ENCODE peak calls at places on chromosomes 2 and 18, in six cellular contexts. U, O, H, Q, N and A are unnamed samples.

GRCh38 chr2:168796583-168797285 is 5.7 kb upstream of the NOSTRIN start:
- DNase-seq in Q (peak), H (no peak), N (no peak), U (no peak), O (no peak), A (no peak)

GRCh38 chr18:22420649-22421048 is 2.9 kb upstream of the CTAGE1 start:
- DNase-seq in N (no peak), O (no peak), U (no peak), Q (no peak), H (no peak), A (no peak)

GRCh38 chr2:145751634-145752033 is 1231.7 kb upstream of the ZEB2 start:
- DNase-seq in U (no peak), Q (peak), H (no peak), N (peak), O (no peak), A (peak)

GRCh38 chr2:169509230-169509917 is at the start of gene KLHL41:
- DNase-seq in H (no peak), O (no peak), Q (peak), N (peak), U (no peak), A (no peak)

GRCh38 chr2:183678908-183679307 is 554.7 kb downstream of the NUP35 start:
- DNase-seq in N (no peak), Q (no peak), U (no peak), H (no peak), O (no peak), A (no peak)

GRCh38 chr2:48016620-48017019 is 110.3 kb upstream of the FBXO11 start:
- DNase-seq in H (no peak), U (no peak), O (no peak), Q (peak), N (no peak), A (no peak)

GRCh38 chr18:34942975-34943374 is 98.2 kb upstream of the MAPRE2 start:
- DNase-seq in Q (no peak), N (no peak), O (no peak), U (no peak), H (no peak), A (no peak)

GRCh38 chr18:48797841-48798255 is 152.9 kb downstream of the SMAD7 start:
- DNase-seq in U (no peak), H (peak), O (no peak), N (no peak), Q (no peak), A (no peak)

GRCh38 chr2:9317559-9317958 is 105.8 kb downstream of the ITGB1BP1 start:
- DNase-seq in H (no peak), U (no peak), N (no peak), Q (no peak), O (no peak), A (no peak)

GRCh38 chr2:27871805-27872204 is 18.4 kb downstream of the RBKS start:
- DNase-seq in H (no peak), N (no peak), O (no peak), Q (no peak), U (no peak), A (no peak)

GRCh38 chr2:72837171-72837570 is 11.3 kb upstream of the EXOC6B start:
- DNase-seq in O (no peak), U (no peak), H (no peak), N (peak), Q (peak), A (no peak)

GRCh38 chr18:11767935-11768334 is 78.9 kb downstream of the GNAL start:
- DNase-seq in O (no peak), N (peak), Q (peak), H (no peak), U (peak), A (no peak)

GRCh38 chr2:27123302-27124150 is at the start of gene ABHD1:
- DNase-seq in Q (no peak), U (no peak), H (peak), O (peak), N (peak), A (no peak)

GRCh38 chr2:209471037-209471436 is 47.2 kb downstream of the MAP2 start:
- DNase-seq in O (no peak), Q (peak), H (no peak), N (peak), U (no peak), A (peak)

GRCh38 chr2:229686122-229686919 is 28.0 kb downstream of the DNER start:
- DNase-seq in U (peak), N (no peak), H (no peak), O (no peak), Q (peak), A (no peak)

GRCh38 chr18:22032392-22032961 is 136.9 kb upstream of the GATA6 start:
- DNase-seq in N (peak), U (no peak), O (no peak), H (no peak), Q (peak), A (peak)

GRCh38 chr2:110903548-110903947 is 171.2 kb downstream of the ACOXL start:
- DNase-seq in N (no peak), O (no peak), Q (no peak), U (no peak), H (peak), A (no peak)

GRCh38 chr2:110910404-110910803 is 178.0 kb downstream of the ACOXL start:
- DNase-seq in U (no peak), Q (no peak), O (no peak), H (no peak), N (no peak), A (no peak)

GRCh38 chr2:110906613-110907365 is 174.4 kb downstream of the ACOXL start:
- DNase-seq in U (peak), Q (no peak), O (no peak), N (no peak), H (no peak), A (no peak)

GRCh38 chr2:110904410-110905148 is 172.2 kb downstream of the ACOXL start:
- DNase-seq in N (no peak), H (no peak), O (no peak), U (peak), Q (no peak), A (no peak)
- H3K4me3 ChIP-seq in N (no peak), H (no peak), O (no peak), U (no peak), Q (no peak), A (no peak)

DNA sequence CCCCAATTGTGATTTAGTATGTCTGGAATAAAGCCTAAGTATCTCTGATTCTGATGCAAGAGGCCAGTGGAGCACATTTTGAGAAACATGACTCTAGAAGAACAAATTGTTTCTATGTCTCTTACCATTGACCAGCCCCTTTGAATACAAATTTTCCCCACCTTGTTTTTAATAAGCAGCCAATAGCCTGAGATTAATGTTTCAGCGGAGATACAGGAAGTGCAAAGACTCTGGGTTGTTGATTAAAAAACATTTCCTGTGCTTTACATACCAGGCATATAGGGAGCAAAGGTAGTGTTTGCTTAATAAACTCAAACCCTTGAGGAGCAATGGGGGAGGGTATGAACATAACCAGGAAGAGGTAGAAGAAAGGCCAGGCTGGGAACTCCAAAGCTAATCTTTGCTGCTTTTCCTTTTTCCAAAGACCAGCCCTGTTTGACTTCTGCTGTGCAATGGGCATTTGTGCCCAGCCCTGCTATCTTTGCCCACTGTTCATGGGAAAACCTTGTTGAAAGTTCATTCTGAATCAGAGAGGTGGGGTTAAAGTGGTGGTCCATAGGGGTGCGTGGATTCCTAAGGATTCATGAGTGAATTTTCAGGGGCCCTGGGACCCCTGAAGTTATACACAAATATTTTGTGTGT is 29.3 kb downstream of the UPP2 start:
- DNase-seq in H (no peak), O (no peak), Q (peak), U (no peak), N (no peak), A (peak)
- H3K4me3 ChIP-seq in H (no peak), O (no peak), Q (no peak), U (no peak), N (no peak), A (no peak)

GRCh38 chr18:55419939-55420664 is 167.9 kb downstream of the TCF4 start:
- DNase-seq in H (no peak), U (no peak), N (peak), Q (no peak), O (no peak), A (no peak)
- H3K4me3 ChIP-seq in H (no peak), U (peak), N (peak), Q (no peak), O (no peak), A (no peak)

DNA sequence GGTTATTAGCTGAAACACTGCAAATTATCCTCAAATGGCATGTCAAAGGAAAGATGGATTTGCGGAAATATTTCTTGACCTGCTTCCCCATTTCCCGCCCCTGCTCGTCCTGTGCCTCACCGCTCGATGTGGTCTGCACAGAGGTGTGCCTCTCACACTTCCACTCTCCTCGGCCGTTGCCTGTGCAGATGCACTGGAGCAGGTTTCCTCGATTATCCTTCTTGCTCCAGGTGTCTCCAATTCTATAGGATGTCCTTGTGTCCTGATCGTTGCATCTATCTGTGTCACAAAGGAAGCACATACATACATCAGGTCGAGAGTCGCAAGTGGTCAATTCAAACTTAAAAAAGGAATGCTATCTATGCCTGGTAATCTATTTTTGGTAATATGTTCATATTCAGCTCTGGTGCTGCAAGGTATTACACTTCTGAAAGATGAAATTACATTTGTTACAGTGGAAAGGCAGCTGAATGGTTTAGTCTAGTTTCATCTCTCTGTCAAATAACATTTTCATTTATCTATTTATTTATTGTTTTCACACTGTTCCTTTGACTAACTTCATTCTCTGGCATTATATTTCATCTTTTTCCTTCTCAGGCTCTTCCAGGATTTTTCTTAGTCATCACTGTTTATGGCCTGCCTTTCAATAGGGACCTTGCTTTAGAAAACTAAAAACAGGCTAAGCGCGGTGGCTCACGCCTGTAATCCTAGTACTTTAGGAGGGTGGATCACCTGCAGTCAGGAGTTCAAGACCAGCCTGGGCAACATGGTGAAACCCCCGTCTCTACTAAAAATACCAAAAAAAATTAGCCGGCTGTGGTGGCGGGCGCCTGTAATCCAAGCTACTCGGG is 7.6 kb downstream of the FN1 start:
- DNase-seq in H (no peak), O (no peak), N (peak), U (no peak), Q (peak), A (no peak)
- H3K4me3 ChIP-seq in H (no peak), O (no peak), N (no peak), U (no peak), Q (peak), A (no peak)

GRCh38 chr2:216002693-216003092 is 10.7 kb downstream of the MREG start:
- DNase-seq in O (no peak), N (no peak), Q (no peak), H (no peak), U (no peak), A (no peak)

GRCh38 chr2:216004408-216005283 is 8.7 kb downstream of the MREG start:
- DNase-seq in H (no peak), N (no peak), O (no peak), U (no peak), Q (no peak), A (no peak)

GRCh38 chr2:216002274-216002673 is 11.1 kb downstream of the MREG start:
- DNase-seq in U (no peak), N (no peak), O (no peak), Q (no peak), H (no peak), A (no peak)

GRCh38 chr2:216001612-216002215 is 11.6 kb downstream of the MREG start:
- DNase-seq in Q (no peak), O (no peak), N (no peak), U (no peak), H (no peak), A (no peak)

DNA sequence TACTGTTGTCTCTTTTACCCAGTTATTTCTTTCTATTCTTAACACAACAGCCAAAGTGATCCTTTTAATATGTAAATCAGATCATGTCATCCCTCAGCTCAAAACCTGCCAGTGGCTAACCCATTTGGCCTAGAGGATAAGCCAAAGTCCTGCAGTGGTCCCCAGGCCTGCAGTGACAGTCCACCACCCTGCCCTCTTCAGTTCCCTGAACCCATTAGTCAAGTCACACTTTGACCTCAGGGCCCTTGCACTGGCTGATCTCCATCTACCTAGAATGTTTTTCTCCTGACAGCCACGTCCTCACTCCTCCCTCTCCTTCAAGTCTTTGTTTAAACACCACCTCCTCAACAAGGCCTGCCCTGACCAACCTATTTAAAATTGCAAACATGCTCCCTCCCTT is 9.5 kb downstream of the MREG start:
- DNase-seq in U (no peak), Q (no peak), N (no peak), O (no peak), H (no peak), A (no peak)
- H3K4me3 ChIP-seq in U (no peak), Q (no peak), N (no peak), O (no peak), H (no peak), A (no peak)

GRCh38 chr2:190579945-190580866 is 45.7 kb upstream of the NEMP2 start:
- DNase-seq in H (no peak), N (no peak), U (no peak), O (no peak), Q (no peak), A (no peak)

GRCh38 chr2:190576565-190576964 is 42.0 kb upstream of the NEMP2 start:
- DNase-seq in Q (no peak), U (no peak), N (no peak), H (no peak), O (no peak), A (no peak)

GRCh38 chr2:190575263-190575662 is 40.7 kb upstream of the NEMP2 start:
- DNase-seq in Q (no peak), U (no peak), N (no peak), O (no peak), H (no peak), A (no peak)

GRCh38 chr2:190579058-190579410 is 44.5 kb upstream of the NEMP2 start:
- DNase-seq in Q (no peak), H (no peak), N (no peak), O (no peak), U (no peak), A (no peak)

DNA sequence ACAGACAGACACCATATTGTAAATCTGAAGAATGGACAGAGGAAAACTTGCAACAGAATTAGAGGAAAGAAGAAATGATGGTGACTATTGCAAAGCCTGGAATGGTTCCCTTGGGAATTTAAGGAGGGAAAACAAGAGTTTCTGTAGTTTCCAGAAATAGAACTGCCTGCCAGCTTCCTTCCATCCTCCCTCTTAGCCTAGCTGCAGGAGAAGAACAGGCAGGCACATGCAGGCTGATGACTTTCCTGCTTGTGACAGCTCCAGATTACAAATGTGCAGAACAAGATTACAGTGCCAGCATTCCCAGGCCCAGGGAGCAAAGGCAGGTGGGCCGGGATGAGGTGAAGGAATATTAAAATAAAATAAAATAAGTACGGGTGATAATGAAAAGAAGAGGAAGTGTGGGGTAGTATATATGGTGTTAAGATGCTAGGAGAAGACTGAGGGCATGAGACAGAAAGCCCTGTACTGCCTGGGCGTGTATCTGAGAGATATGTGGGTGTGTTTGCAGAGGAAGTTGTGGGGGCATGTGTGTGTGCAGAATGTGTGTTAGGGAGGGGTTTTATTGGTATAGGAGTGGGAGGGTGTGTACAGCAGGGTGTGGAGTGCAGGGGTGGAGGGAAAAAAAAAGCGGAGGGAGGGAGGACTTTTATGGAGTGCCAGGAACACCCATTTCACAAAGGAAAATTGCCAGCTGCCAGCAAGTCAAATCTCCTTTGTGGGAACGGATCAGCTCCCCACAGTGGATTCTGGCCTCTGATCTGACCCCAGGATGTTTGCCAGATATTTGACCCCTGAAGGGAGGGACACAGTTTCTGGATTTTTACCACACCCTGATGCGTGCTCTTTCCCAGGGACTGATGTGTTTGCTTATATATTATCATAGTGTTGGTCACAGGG is 43.9 kb upstream of the NEMP2 start:
- DNase-seq in Q (peak), O (no peak), H (no peak), U (no peak), N (peak), A (no peak)
- H3K4me3 ChIP-seq in Q (no peak), O (no peak), H (no peak), U (no peak), N (no peak), A (no peak)

GRCh38 chr2:136113767-136114070 is 4.2 kb downstream of the CXCR4 start:
- DNase-seq in H (no peak), Q (no peak), U (no peak), N (no peak), O (no peak), A (no peak)
- H3K4me3 ChIP-seq in H (no peak), Q (no peak), U (no peak), N (no peak), O (no peak), A (no peak)